ENCODE peak calls at places on chromosomes 3 and 15, in nine cellular contexts. One of them, this sample, is unnamed.
A peak's percentile ranks its signal among the peaks of the same experiment; 100 is the strongest.

GRCh38 chr3:101010316-101010715 is 17.1 kb upstream of the ABI3BP start:
- DNase-seq in OCI-LY7: no peak
- DNase-seq in PC-3: no peak
- DNase-seq in HCT116: no peak
- DNase-seq in hepatocyte: no peak
- DNase-seq in GM23338: no peak
- DNase-seq in MM.1S: no peak
- DNase-seq in neural progenitor cell: no peak
- DNase-seq in SK-N-SH: no peak
- DNase-seq in this sample: peak; percentile 91

GRCh38 chr15:63481105-63481810 is 23.1 kb upstream of the USP3 start:
- DNase-seq in neural progenitor cell: no peak
- DNase-seq in hepatocyte: no peak
- DNase-seq in SK-N-SH: no peak
- DNase-seq in GM23338: no peak
- DNase-seq in OCI-LY7: no peak
- DNase-seq in PC-3: peak; percentile 54
- DNase-seq in HCT116: no peak
- DNase-seq in MM.1S: no peak
- DNase-seq in this sample: peak; percentile 75

GRCh38 chr3:89522168-89522567 is 414.7 kb downstream of the EPHA3 start:
- DNase-seq in GM23338: no peak
- DNase-seq in HCT116: no peak
- DNase-seq in hepatocyte: no peak
- DNase-seq in MM.1S: no peak
- DNase-seq in SK-N-SH: no peak
- DNase-seq in PC-3: no peak
- DNase-seq in OCI-LY7: no peak
- DNase-seq in neural progenitor cell: no peak
- DNase-seq in this sample: no peak

GRCh38 chr3:89787485-89787884 is 680.1 kb downstream of the EPHA3 start:
- DNase-seq in hepatocyte: peak; percentile 46
- DNase-seq in SK-N-SH: no peak
- DNase-seq in GM23338: no peak
- DNase-seq in MM.1S: no peak
- DNase-seq in PC-3: no peak
- DNase-seq in HCT116: no peak
- DNase-seq in OCI-LY7: no peak
- DNase-seq in neural progenitor cell: no peak
- DNase-seq in this sample: no peak

GRCh38 chr3:159804726-159805410 is 183.8 kb upstream of the IL12A start:
- DNase-seq in OCI-LY7: peak; percentile 58
- DNase-seq in hepatocyte: peak; percentile 91
- DNase-seq in neural progenitor cell: peak; percentile 89
- DNase-seq in GM23338: peak; percentile 95
- DNase-seq in MM.1S: peak; percentile 88
- DNase-seq in HCT116: peak; percentile 60
- DNase-seq in PC-3: peak; percentile 93
- DNase-seq in SK-N-SH: peak; percentile 71
- DNase-seq in this sample: peak; percentile 94

GRCh38 chr3:13462822-13463221 is 17.3 kb upstream of the HDAC11 start:
- DNase-seq in MM.1S: no peak
- DNase-seq in SK-N-SH: no peak
- DNase-seq in neural progenitor cell: no peak
- DNase-seq in GM23338: no peak
- DNase-seq in PC-3: no peak
- DNase-seq in HCT116: no peak
- DNase-seq in hepatocyte: no peak
- DNase-seq in OCI-LY7: no peak
- DNase-seq in this sample: peak; percentile 15

GRCh38 chr3:126654571-126655393 is at the start of gene TXNRD3:
- DNase-seq in SK-N-SH: peak; percentile 93
- DNase-seq in PC-3: peak; percentile 69
- DNase-seq in neural progenitor cell: peak; percentile 77
- DNase-seq in HCT116: peak; percentile 42
- DNase-seq in OCI-LY7: no peak
- DNase-seq in GM23338: peak; percentile 78
- DNase-seq in hepatocyte: peak; percentile 87
- DNase-seq in MM.1S: peak; percentile 82
- DNase-seq in this sample: peak; percentile 86

GRCh38 chr15:67146214-67146613 is 80.8 kb downstream of the SMAD3 start:
- DNase-seq in PC-3: peak; percentile 61
- DNase-seq in OCI-LY7: no peak
- DNase-seq in HCT116: no peak
- DNase-seq in SK-N-SH: peak; percentile 47
- DNase-seq in hepatocyte: peak; percentile 46
- DNase-seq in MM.1S: no peak
- DNase-seq in neural progenitor cell: no peak
- DNase-seq in GM23338: no peak
- DNase-seq in this sample: peak; percentile 92

GRCh38 chr3:110327870-110328269 is 743.7 kb upstream of the NECTIN3 start:
- DNase-seq in neural progenitor cell: no peak
- DNase-seq in hepatocyte: no peak
- DNase-seq in PC-3: no peak
- DNase-seq in SK-N-SH: no peak
- DNase-seq in OCI-LY7: no peak
- DNase-seq in GM23338: no peak
- DNase-seq in MM.1S: no peak
- DNase-seq in HCT116: no peak
- DNase-seq in this sample: peak; percentile 53

GRCh38 chr3:155553800-155554199 is 191.1 kb downstream of the PLCH1 start:
- DNase-seq in GM23338: no peak
- DNase-seq in PC-3: peak; percentile 16
- DNase-seq in HCT116: no peak
- DNase-seq in OCI-LY7: peak; percentile 85
- DNase-seq in neural progenitor cell: no peak
- DNase-seq in MM.1S: no peak
- DNase-seq in SK-N-SH: no peak
- DNase-seq in hepatocyte: no peak
- DNase-seq in this sample: no peak

GRCh38 chr3:150599611-150600297 is 3.4 kb upstream of the SELENOT start:
- DNase-seq in OCI-LY7: no peak
- DNase-seq in hepatocyte: no peak
- DNase-seq in neural progenitor cell: no peak
- DNase-seq in SK-N-SH: no peak
- DNase-seq in HCT116: peak; percentile 64
- DNase-seq in MM.1S: peak; percentile 27
- DNase-seq in GM23338: peak; percentile 67
- DNase-seq in PC-3: peak; percentile 96
- DNase-seq in this sample: peak; percentile 73

GRCh38 chr15:60583946-60584345 is 105.0 kb upstream of the ICE2 start:
- DNase-seq in GM23338: peak; percentile 64
- DNase-seq in HCT116: no peak
- DNase-seq in hepatocyte: no peak
- DNase-seq in OCI-LY7: no peak
- DNase-seq in neural progenitor cell: no peak
- DNase-seq in PC-3: no peak
- DNase-seq in SK-N-SH: no peak
- DNase-seq in MM.1S: peak; percentile 38
- DNase-seq in this sample: no peak

GRCh38 chr15:55743615-55743978 is 645 bp upstream of the PRTG start:
- DNase-seq in HCT116: no peak
- DNase-seq in SK-N-SH: no peak
- DNase-seq in PC-3: no peak
- DNase-seq in MM.1S: no peak
- DNase-seq in hepatocyte: no peak
- DNase-seq in neural progenitor cell: no peak
- DNase-seq in GM23338: no peak
- DNase-seq in OCI-LY7: no peak
- DNase-seq in this sample: no peak

GRCh38 chr15:99704444-99704838 is 28.8 kb downstream of the LYSMD4 start:
- DNase-seq in SK-N-SH: peak; percentile 65
- DNase-seq in PC-3: peak; percentile 93
- DNase-seq in neural progenitor cell: peak; percentile 89
- DNase-seq in OCI-LY7: peak; percentile 86
- DNase-seq in HCT116: peak; percentile 78
- DNase-seq in MM.1S: peak; percentile 87
- DNase-seq in GM23338: peak; percentile 94
- DNase-seq in hepatocyte: peak; percentile 92
- DNase-seq in this sample: peak; percentile 88

GRCh38 chr3:187267306-187267705 is 24.2 kb downstream of the MASP1 start:
- DNase-seq in OCI-LY7: no peak
- DNase-seq in PC-3: no peak
- DNase-seq in MM.1S: no peak
- DNase-seq in neural progenitor cell: no peak
- DNase-seq in hepatocyte: no peak
- DNase-seq in SK-N-SH: no peak
- DNase-seq in HCT116: no peak
- DNase-seq in GM23338: no peak
- DNase-seq in this sample: peak; percentile 37

GRCh38 chr3:71035314-71035713 is 548.2 kb downstream of the FOXP1 start:
- DNase-seq in SK-N-SH: no peak
- DNase-seq in GM23338: no peak
- DNase-seq in PC-3: peak; percentile 95
- DNase-seq in hepatocyte: no peak
- DNase-seq in HCT116: no peak
- DNase-seq in neural progenitor cell: no peak
- DNase-seq in OCI-LY7: no peak
- DNase-seq in MM.1S: no peak
- DNase-seq in this sample: peak; percentile 23

GRCh38 chr15:78651007-78651406 is 10.0 kb upstream of the CHRNB4 start:
- DNase-seq in neural progenitor cell: no peak
- DNase-seq in GM23338: no peak
- DNase-seq in HCT116: no peak
- DNase-seq in SK-N-SH: no peak
- DNase-seq in PC-3: no peak
- DNase-seq in hepatocyte: no peak
- DNase-seq in MM.1S: no peak
- DNase-seq in OCI-LY7: no peak
- DNase-seq in this sample: no peak

GRCh38 chr3:135000465-135000864 is 205.4 kb downstream of the EPHB1 start:
- DNase-seq in SK-N-SH: no peak
- DNase-seq in GM23338: no peak
- DNase-seq in MM.1S: no peak
- DNase-seq in neural progenitor cell: no peak
- DNase-seq in PC-3: no peak
- DNase-seq in OCI-LY7: no peak
- DNase-seq in hepatocyte: no peak
- DNase-seq in HCT116: no peak
- DNase-seq in this sample: no peak

GRCh38 chr3:37248179-37248578 is 73.8 kb upstream of the LRRFIP2 start:
- DNase-seq in neural progenitor cell: no peak
- DNase-seq in OCI-LY7: no peak
- DNase-seq in SK-N-SH: no peak
- DNase-seq in PC-3: no peak
- DNase-seq in MM.1S: no peak
- DNase-seq in GM23338: no peak
- DNase-seq in hepatocyte: no peak
- DNase-seq in HCT116: no peak
- DNase-seq in this sample: no peak
- H3K27ac ChIP-seq in neural progenitor cell: no peak overlapping the region
- H3K27ac ChIP-seq in OCI-LY7: no peak overlapping the region
- H3K27ac ChIP-seq in SK-N-SH: peak overlapping the region; percentile 25
- H3K27ac ChIP-seq in PC-3: no peak overlapping the region
- H3K27ac ChIP-seq in MM.1S: no peak overlapping the region
- H3K27ac ChIP-seq in GM23338: no peak overlapping the region
- H3K27ac ChIP-seq in hepatocyte: no peak overlapping the region
- H3K27ac ChIP-seq in HCT116: no peak overlapping the region
- H3K27ac ChIP-seq in this sample: no peak overlapping the region

GRCh38 chr3:152554980-152555379 is 280.0 kb upstream of the P2RY1 start:
- DNase-seq in hepatocyte: no peak
- DNase-seq in SK-N-SH: no peak
- DNase-seq in GM23338: no peak
- DNase-seq in PC-3: no peak
- DNase-seq in HCT116: no peak
- DNase-seq in MM.1S: no peak
- DNase-seq in neural progenitor cell: no peak
- DNase-seq in OCI-LY7: no peak
- DNase-seq in this sample: peak; percentile 73
- TF ChIP-seq EZH2phosphoT487 in hepatocyte: no peak
- TF ChIP-seq EZH2phosphoT487 in SK-N-SH: no peak
- TF ChIP-seq EZH2phosphoT487 in GM23338: no peak
- TF ChIP-seq EZH2phosphoT487 in PC-3: no peak
- TF ChIP-seq EZH2phosphoT487 in HCT116: no peak
- TF ChIP-seq EZH2phosphoT487 in MM.1S: no peak
- TF ChIP-seq EZH2phosphoT487 in neural progenitor cell: no peak
- TF ChIP-seq EZH2phosphoT487 in OCI-LY7: no peak
- TF ChIP-seq EZH2phosphoT487 in this sample: no peak

DNA sequence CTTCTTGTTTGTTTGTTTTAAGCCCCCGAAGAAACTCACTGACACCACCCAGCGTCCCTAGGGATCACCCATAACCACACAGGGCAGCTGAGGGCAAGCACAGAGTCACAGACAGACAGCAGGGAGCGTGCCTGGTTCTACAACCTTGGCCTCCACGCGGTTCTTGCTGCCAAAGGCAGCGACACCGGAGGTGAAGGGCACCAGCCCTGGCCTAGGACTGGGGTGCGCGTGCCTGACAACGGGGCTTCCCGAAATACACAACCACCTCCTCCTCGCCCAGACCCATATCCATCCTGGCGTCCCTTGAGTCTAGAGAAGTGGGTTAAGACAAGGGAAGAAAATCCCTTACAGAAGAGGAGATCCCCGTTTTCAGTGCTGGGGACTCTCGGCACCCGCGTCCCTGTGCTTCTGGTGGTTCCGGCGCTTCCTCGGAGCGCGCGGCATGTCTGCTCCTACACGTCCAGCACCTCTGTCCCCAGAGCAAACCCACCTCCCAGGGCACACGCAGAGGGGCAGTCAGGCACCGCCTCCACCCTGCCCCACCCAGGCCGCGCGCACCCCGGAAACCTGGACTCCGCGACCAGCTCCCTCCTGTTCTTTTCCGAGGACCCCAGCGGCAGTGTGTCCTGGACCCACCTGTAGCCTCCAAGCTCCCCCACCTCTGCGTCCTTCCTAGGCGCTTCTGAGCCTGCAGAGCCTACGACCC is 911 bp downstream of the RFTN1 start:
- DNase-seq in MM.1S: no peak
- DNase-seq in OCI-LY7: peak; percentile 88
- DNase-seq in GM23338: peak; percentile 54
- DNase-seq in PC-3: no peak
- DNase-seq in neural progenitor cell: peak; percentile 32
- DNase-seq in HCT116: no peak
- DNase-seq in SK-N-SH: peak; percentile 67
- DNase-seq in hepatocyte: peak; percentile 17
- DNase-seq in this sample: peak; percentile 76
- H3K27ac ChIP-seq in MM.1S: no peak overlapping the region
- H3K27ac ChIP-seq in OCI-LY7: peak overlapping the region; percentile 93
- H3K27ac ChIP-seq in GM23338: no peak overlapping the region
- H3K27ac ChIP-seq in PC-3: no peak overlapping the region
- H3K27ac ChIP-seq in neural progenitor cell: no peak overlapping the region
- H3K27ac ChIP-seq in HCT116: no peak overlapping the region
- H3K27ac ChIP-seq in SK-N-SH: peak overlapping the region; percentile 67
- H3K27ac ChIP-seq in hepatocyte: peak overlapping the region; percentile 47
- H3K27ac ChIP-seq in this sample: peak overlapping the region; percentile 74

DNA sequence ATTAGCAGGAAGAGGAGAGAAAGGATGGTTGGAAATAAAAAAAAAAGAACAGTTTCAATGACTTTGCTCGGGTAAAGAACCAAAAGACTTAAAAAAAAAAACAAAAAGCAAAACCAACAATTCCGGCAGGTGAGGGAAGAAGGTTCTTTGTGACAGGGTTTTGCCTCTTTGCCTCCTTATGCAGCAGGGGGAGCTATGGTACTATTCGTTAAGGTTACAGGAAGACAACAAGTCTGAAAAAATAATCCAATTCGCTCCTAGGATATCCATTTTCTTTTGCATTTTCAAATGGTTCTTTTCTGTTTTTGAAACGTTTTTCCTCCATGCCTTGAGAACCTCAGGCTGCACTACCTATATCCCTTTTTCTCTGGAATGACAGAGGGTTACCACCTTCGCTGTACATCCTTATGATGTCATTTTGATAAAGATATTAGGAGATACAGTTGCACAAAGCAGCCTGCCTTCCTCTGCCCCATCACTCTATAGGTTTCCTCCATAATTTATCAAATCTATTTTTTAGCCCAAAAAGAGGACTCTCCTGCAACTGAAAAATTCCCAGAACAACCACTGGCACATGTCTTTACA is 55.0 kb downstream of the CFAP20DC start:
- DNase-seq in SK-N-SH: peak; percentile 52
- DNase-seq in HCT116: peak; percentile 60
- DNase-seq in hepatocyte: peak; percentile 81
- DNase-seq in GM23338: peak; percentile 83
- DNase-seq in neural progenitor cell: peak; percentile 73
- DNase-seq in PC-3: peak; percentile 83
- DNase-seq in OCI-LY7: peak; percentile 38
- DNase-seq in MM.1S: peak; percentile 75
- DNase-seq in this sample: peak; percentile 83
- TF ChIP-seq EZH2phosphoT487 in SK-N-SH: no peak
- TF ChIP-seq EZH2phosphoT487 in HCT116: no peak
- TF ChIP-seq EZH2phosphoT487 in hepatocyte: no peak
- TF ChIP-seq EZH2phosphoT487 in GM23338: no peak
- TF ChIP-seq EZH2phosphoT487 in neural progenitor cell: no peak
- TF ChIP-seq EZH2phosphoT487 in PC-3: no peak
- TF ChIP-seq EZH2phosphoT487 in OCI-LY7: no peak
- TF ChIP-seq EZH2phosphoT487 in MM.1S: no peak
- TF ChIP-seq EZH2phosphoT487 in this sample: no peak

This sample was measured in GM23248.